ENCODE peak calls at places on chromosomes 12 and 14, in eight cellular contexts. A is caudate nucleus, C is sciatic nerve, X is left lung, F is heart left ventricle, P is T-cell, G is choroid plexus epithelial cell, O is SW 1271. S is an unnamed sample.

GRCh38 chr14:105013150-105013787 is 7.6 kb downstream of the CDCA4 start:
- DNase-seq in A (no peak), C (no peak), X (no peak), F (peak; percentile 39), P (no peak), G (no peak), O (no peak), S (no peak)

GRCh38 chr12:29026419-29026818 is 122.7 kb upstream of the FAR2 start:
- DNase-seq in A (no peak), C (no peak), X (no peak), F (no peak), P (no peak), G (no peak), O (no peak), S (no peak)

GRCh38 chr12:64675795-64676194 is 65.5 kb downstream of the RASSF3 start:
- DNase-seq in A (no peak), C (no peak), X (no peak), F (peak; percentile 58), P (no peak), G (no peak), O (peak; percentile 31), S (no peak)

GRCh38 chr14:50501642-50502041 is 30.7 kb downstream of the MAP4K5 start:
- DNase-seq in A (no peak), C (no peak), X (no peak), F (no peak), P (no peak), G (peak; percentile 86), O (no peak), S (peak; percentile 40)

GRCh38 chr12:25553083-25553482 is at the start of gene LMNTD1:
- DNase-seq in A (no peak), C (no peak), X (no peak), F (no peak), P (no peak), G (peak; percentile 84), O (no peak), S (no peak)

GRCh38 chr14:71591929-71592328 is 340.3 kb upstream of the RGS6 start:
- DNase-seq in A (no peak), C (no peak), X (no peak), F (no peak), P (no peak), G (peak; percentile 72), O (peak; percentile 24), S (peak; percentile 76)

GRCh38 chr14:31020834-31021575 is 4.4 kb upstream of the AP4S1 start:
- DNase-seq in A (no peak), C (no peak), X (no peak), F (no peak), P (no peak), G (no peak), O (no peak), S (no peak)

GRCh38 chr14:70714055-70714550 is 72.4 kb downstream of the TTC9 start:
- DNase-seq in A (no peak), C (no peak), X (no peak), F (peak; percentile 37), P (no peak), G (peak; percentile 74), O (peak; percentile 34), S (peak; percentile 50)

GRCh38 chr12:26271024-26271423 is 75.7 kb downstream of the SSPN start:
- DNase-seq in A (no peak), C (no peak), X (no peak), F (no peak), P (no peak), G (peak; percentile 71), O (no peak), S (no peak)

GRCh38 chr12:27305673-27306504 is 26.7 kb upstream of the BMAL2 start:
- DNase-seq in A (no peak), C (no peak), X (no peak), F (no peak), P (no peak), G (peak; percentile 76), O (peak; percentile 18), S (peak; percentile 75)

GRCh38 chr12:128458301-128458974 is 191.5 kb downstream of the TMEM132C start:
- DNase-seq in A (no peak), C (no peak), X (no peak), F (no peak), P (no peak), G (no peak), O (no peak), S (no peak)

GRCh38 chr12:110825530-110825929 is 21.3 kb upstream of the CCDC63 start:
- DNase-seq in A (no peak), C (no peak), X (no peak), F (no peak), P (no peak), G (no peak), O (no peak), S (no peak)

GRCh38 chr12:122888232-122888752 is 7.6 kb downstream of the VPS37B start:
- DNase-seq in A (no peak), C (no peak), X (peak; percentile 83), F (peak; percentile 37), P (peak; percentile 59), G (peak; percentile 92), O (no peak), S (no peak)

GRCh38 chr12:56151672-56152131 is 685 bp upstream of the MYL6B start:
- DNase-seq in A (peak; percentile 72), C (no peak), X (peak; percentile 70), F (peak; percentile 37), P (peak; percentile 53), G (peak; percentile 38), O (peak; percentile 38), S (peak; percentile 77)

GRCh38 chr12:40829738-40830144 is 137.5 kb downstream of the CNTN1 start:
- DNase-seq in A (no peak), C (no peak), X (no peak), F (no peak), P (no peak), G (peak; percentile 3), O (no peak), S (peak; percentile 3)

GRCh38 chr14:31190220-31190605 is 17.4 kb downstream of the HECTD1 start:
- DNase-seq in A (no peak), C (no peak), X (no peak), F (no peak), P (no peak), G (no peak), O (no peak), S (no peak)

GRCh38 chr12:116712458-116713303 is 25.2 kb downstream of the SPRING1 start:
- DNase-seq in A (no peak), C (no peak), X (no peak), F (no peak), P (no peak), G (no peak), O (no peak), S (no peak)

GRCh38 chr12:1003600-1004271 is 12.7 kb downstream of the ERC1 start:
- DNase-seq in A (no peak), C (no peak), X (no peak), F (no peak), P (no peak), G (no peak), O (no peak), S (no peak)

GRCh38 chr14:51847489-51847796 is 13.0 kb upstream of the GNG2 start:
- DNase-seq in A (no peak), C (no peak), X (no peak), F (no peak), P (no peak), G (no peak), O (no peak), S (no peak)

GRCh38 chr14:74413622-74414021 is 12.4 kb downstream of the SYNDIG1L start:
- DNase-seq in A (peak; percentile 39), C (no peak), X (no peak), F (no peak), P (no peak), G (no peak), O (no peak), S (no peak)

GRCh38 chr14:63175531-63175930 is 28.7 kb upstream of the RHOJ start:
- DNase-seq in A (no peak), C (no peak), X (no peak), F (no peak), P (no peak), G (no peak), O (no peak), S (no peak)

GRCh38 chr12:95548539-95549391 is 2.5 kb downstream of the USP44 start:
- DNase-seq in A (peak; percentile 46), C (peak; percentile 77), X (peak; percentile 43), F (peak; percentile 22), P (peak; percentile 48), G (no peak), O (no peak), S (no peak)

GRCh38 chr14:103532216-103533136 is 3.5 kb downstream of the TRMT61A start:
- DNase-seq in A (no peak), C (no peak), X (no peak), F (no peak), P (no peak), G (no peak), O (no peak), S (no peak)

GRCh38 chr12:71636704-71637115 is 26.9 kb downstream of the ZFC3H1 start:
- DNase-seq in A (no peak), C (no peak), X (no peak), F (no peak), P (no peak), G (peak; percentile 88), O (no peak), S (peak; percentile 83)

GRCh38 chr12:45730842-45731336 is 1.4 kb downstream of the ARID2 start:
- DNase-seq in A (no peak), C (no peak), X (no peak), F (peak; percentile 20), P (no peak), G (peak; percentile 50), O (no peak), S (peak; percentile 66)

GRCh38 chr12:109596418-109597244 is 23.0 kb downstream of the MVK start:
- DNase-seq in A (no peak), C (no peak), X (no peak), F (no peak), P (no peak), G (no peak), O (no peak), S (no peak)

GRCh38 chr14:24982472-24983155 is 67.3 kb downstream of the STXBP6 start:
- DNase-seq in A (no peak), C (no peak), X (no peak), F (no peak), P (no peak), G (peak; percentile 88), O (no peak), S (no peak)